ENCODE peak calls at places on chromosome 6, in six cellular contexts. O, X, T, U, M and Z are unnamed samples.

GRCh38 chr6:52931351-52931750 is 21.9 kb upstream of the GSTA3 start:
- DNase-seq in O (no peak), X (peak; percentile 32), T (no peak), U (no peak), M (no peak), Z (peak; percentile 56)

GRCh38 chr6:111736005-111736607 is 130.4 kb upstream of the TRAF3IP2 start:
- DNase-seq in O (no peak), X (no peak), T (peak; percentile 33), U (no peak), M (no peak), Z (no peak)

GRCh38 chr6:20997143-20997792 is 463.0 kb downstream of the CDKAL1 start:
- DNase-seq in O (no peak), X (no peak), T (no peak), U (no peak), M (no peak), Z (peak; percentile 32)

GRCh38 chr6:111171577-111172400 is 84.5 kb downstream of the SLC16A10 start:
- DNase-seq in O (no peak), X (no peak), T (no peak), U (no peak), M (no peak), Z (no peak)

GRCh38 chr6:81966968-81967367 is 214.5 kb upstream of the TENT5A start:
- DNase-seq in O (no peak), X (no peak), T (no peak), U (no peak), M (no peak), Z (no peak)

GRCh38 chr6:87308970-87309369 is 13.4 kb upstream of the SMIM8 start:
- DNase-seq in O (no peak), X (no peak), T (no peak), U (no peak), M (no peak), Z (no peak)

GRCh38 chr6:110537208-110538123 is 61.1 kb upstream of the SLC22A16 start:
- DNase-seq in O (no peak), X (peak; percentile 9), T (no peak), U (no peak), M (no peak), Z (peak; percentile 41)

GRCh38 chr6:5100806-5101205 is 15.7 kb downstream of the PPP1R3G start:
- DNase-seq in O (no peak), X (no peak), T (no peak), U (no peak), M (no peak), Z (no peak)

GRCh38 chr6:17470209-17470952 is 77.0 kb downstream of the CAP2 start:
- DNase-seq in O (no peak), X (no peak), T (no peak), U (no peak), M (no peak), Z (no peak)

GRCh38 chr6:42727084-42727601 is 4.7 kb upstream of the PRPH2 start:
- DNase-seq in O (peak; percentile 39), X (no peak), T (no peak), U (no peak), M (no peak), Z (no peak)

GRCh38 chr6:118085665-118086064 is 178.6 kb downstream of the SLC35F1 start:
- DNase-seq in O (no peak), X (no peak), T (no peak), U (no peak), M (no peak), Z (no peak)

GRCh38 chr6:56902551-56903464 is 52.1 kb upstream of the BEND6 start:
- DNase-seq in O (no peak), X (no peak), T (peak; percentile 56), U (no peak), M (peak; percentile 14), Z (peak; percentile 53)

GRCh38 chr6:113277111-113277510 is 580.0 kb upstream of the MARCKS start:
- DNase-seq in O (no peak), X (no peak), T (no peak), U (no peak), M (no peak), Z (no peak)

GRCh38 chr6:72305971-72306370 is 315.9 kb upstream of the KCNQ5 start:
- DNase-seq in O (no peak), X (no peak), T (no peak), U (no peak), M (no peak), Z (no peak)

GRCh38 chr6:45462190-45463134 is 84.7 kb upstream of the SUPT3H start:
- DNase-seq in O (no peak), X (no peak), T (no peak), U (no peak), M (no peak), Z (no peak)
- H3K4me3 ChIP-seq in O (no peak overlapping the region), X (no peak overlapping the region), T (no peak overlapping the region), U (no peak overlapping the region), M (no peak overlapping the region), Z (no peak overlapping the region)

DNA sequence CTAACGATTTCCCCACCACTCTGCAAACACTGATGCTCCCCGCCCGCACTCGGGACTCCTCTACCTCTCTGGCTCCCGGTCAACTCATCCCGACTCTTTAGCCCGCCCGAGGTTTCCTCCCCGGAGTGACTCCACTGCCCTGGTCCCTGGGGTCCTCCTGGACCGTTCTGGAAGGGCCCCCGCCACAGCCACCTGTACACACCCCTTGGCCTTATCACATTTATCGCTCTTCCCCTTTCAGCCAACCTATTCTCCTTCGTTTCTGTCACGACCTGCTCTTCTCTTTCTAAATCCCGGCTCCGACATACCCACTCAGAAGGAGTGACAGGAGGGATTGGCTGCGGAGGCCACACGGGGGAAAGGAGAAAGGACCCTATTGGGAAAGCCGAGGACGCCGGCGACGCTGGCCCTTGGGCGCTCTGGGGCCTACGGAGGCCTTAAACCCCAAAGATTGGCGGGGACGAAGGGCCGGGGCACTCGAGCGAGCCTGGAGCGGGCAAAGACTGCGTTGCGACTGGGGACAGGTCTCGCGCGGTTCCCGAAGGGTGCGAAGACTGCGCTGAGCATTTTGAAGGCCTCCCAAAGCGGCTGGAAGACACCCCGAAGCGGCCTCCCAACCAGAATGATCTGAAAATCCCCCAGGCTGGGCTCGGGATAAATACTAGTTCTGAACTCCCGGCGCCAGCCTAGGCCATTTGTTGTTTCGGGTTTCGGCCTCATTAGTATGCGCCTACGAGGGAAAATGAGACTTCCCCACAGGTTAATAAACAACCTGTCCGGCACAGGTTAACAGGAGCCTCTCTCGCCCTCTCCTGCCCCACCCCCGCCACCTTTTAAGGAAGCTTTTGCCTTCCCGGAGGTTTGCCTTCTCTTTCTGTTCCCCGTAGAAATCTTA is 9.2 kb downstream of the SIM1 start:
- DNase-seq in O (no peak), X (no peak), T (peak; percentile 85), U (no peak), M (peak; percentile 49), Z (no peak)
- H3K9me3 ChIP-seq in O (no peaks in the 10 kb centered on the region), X (no peaks in the 10 kb centered on the region), T (no peaks in the 10 kb centered on the region), U (peaks cover 24% of the 10 kb centered on the region), M (no peaks in the 10 kb centered on the region), Z (no peaks in the 10 kb centered on the region)

GRCh38 chr6:41593451-41594238 is 44.6 kb upstream of the MDFI start:
- DNase-seq in O (no peak), X (no peak), T (no peak), U (no peak), M (no peak), Z (no peak)

GRCh38 chr6:41591122-41591521 is 44.9 kb downstream of the FOXP4 start:
- DNase-seq in O (no peak), X (no peak), T (no peak), U (no peak), M (no peak), Z (no peak)

GRCh38 chr6:41594326-41594725 is 43.9 kb upstream of the MDFI start:
- DNase-seq in O (no peak), X (no peak), T (no peak), U (no peak), M (no peak), Z (no peak)

GRCh38 chr6:41589636-41590622 is 43.7 kb downstream of the FOXP4 start:
- DNase-seq in O (no peak), X (no peak), T (no peak), U (no peak), M (no peak), Z (no peak)

GRCh38 chr6:41591859-41592502 is 45.8 kb downstream of the FOXP4 start:
- DNase-seq in O (peak; percentile 90), X (peak; percentile 33), T (peak; percentile 95), U (peak; percentile 48), M (peak; percentile 84), Z (peak; percentile 69)
- H3K36me3 ChIP-seq in O (peaks cover 90% of the 10 kb centered on the region), X (peaks cover 26% of the 10 kb centered on the region), T (peaks cover 73% of the 10 kb centered on the region), U (no peaks in the 10 kb centered on the region), M (peaks cover 49% of the 10 kb centered on the region), Z (peaks cover 32% of the 10 kb centered on the region)

GRCh38 chr6:154908723-154909122 is 86.4 kb upstream of the TIAM2 start:
- DNase-seq in O (no peak), X (no peak), T (no peak), U (no peak), M (no peak), Z (no peak)

GRCh38 chr6:154907293-154907692 is 87.8 kb upstream of the TIAM2 start:
- DNase-seq in O (no peak), X (no peak), T (no peak), U (no peak), M (no peak), Z (no peak)

GRCh38 chr6:154914288-154914687 is 80.8 kb upstream of the TIAM2 start:
- DNase-seq in O (no peak), X (no peak), T (no peak), U (no peak), M (no peak), Z (no peak)

GRCh38 chr6:154909821-154910220 is 85.3 kb upstream of the TIAM2 start:
- DNase-seq in O (no peak), X (no peak), T (no peak), U (no peak), M (peak; percentile 48), Z (peak; percentile 44)
- H3K4me3 ChIP-seq in O (no peak overlapping the region), X (no peak overlapping the region), T (no peak overlapping the region), U (no peak overlapping the region), M (no peak overlapping the region), Z (no peak overlapping the region)

GRCh38 chr6:120473804-120474203 is 860.5 kb downstream of the TBC1D32 start:
- DNase-seq in O (no peak), X (no peak), T (no peak), U (no peak), M (no peak), Z (no peak)

GRCh38 chr6:120478650-120479049 is 855.6 kb downstream of the TBC1D32 start:
- DNase-seq in O (no peak), X (no peak), T (no peak), U (no peak), M (no peak), Z (no peak)
- H3K9me3 ChIP-seq in O (peaks cover 10% of the 10 kb centered on the region), X (peaks cover 12% of the 10 kb centered on the region), T (peaks cover 32% of the 10 kb centered on the region), U (no peaks in the 10 kb centered on the region), M (no peaks in the 10 kb centered on the region), Z (no peaks in the 10 kb centered on the region)

DNA sequence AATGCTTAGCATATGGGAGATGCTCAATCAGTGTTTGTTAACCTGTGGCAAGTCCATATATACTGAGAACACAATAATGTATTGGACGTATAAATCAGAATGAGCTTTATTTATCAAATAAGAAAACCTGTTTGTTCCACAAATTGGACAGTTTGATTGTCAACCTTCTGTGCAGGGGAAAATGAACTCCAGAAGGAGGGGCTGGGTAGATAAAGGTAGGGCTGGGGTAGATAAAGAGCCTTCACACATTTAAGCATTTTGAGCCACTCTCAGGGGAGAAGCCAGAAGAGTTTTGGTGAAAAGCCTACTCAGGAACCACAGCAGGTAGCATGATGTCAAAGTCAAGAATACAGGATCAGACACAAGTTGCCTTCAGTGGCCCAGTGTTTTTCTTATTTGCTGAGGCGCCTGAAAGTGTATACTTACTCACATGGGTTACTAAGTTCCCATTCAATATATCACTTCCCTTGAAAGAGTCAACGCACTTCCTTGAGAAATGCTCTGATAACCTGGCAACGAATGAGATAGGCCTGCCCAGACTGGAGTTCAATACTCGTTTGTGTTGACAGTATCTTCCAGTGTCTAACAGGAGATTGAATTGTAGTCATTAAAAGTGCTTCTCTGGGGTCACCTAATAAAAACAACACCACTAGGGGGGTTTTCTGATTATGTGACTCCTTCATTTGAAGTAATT is 263.9 kb upstream of the CITED2 start:
- DNase-seq in O (no peak), X (no peak), T (no peak), U (no peak), M (no peak), Z (no peak)
- H3K36me3 ChIP-seq in O (no peaks in the 10 kb centered on the region), X (no peaks in the 10 kb centered on the region), T (no peaks in the 10 kb centered on the region), U (no peaks in the 10 kb centered on the region), M (no peaks in the 10 kb centered on the region), Z (no peaks in the 10 kb centered on the region)

GRCh38 chr6:107673076-107673494 is 151.0 kb downstream of the SCML4 start:
- DNase-seq in O (no peak), X (no peak), T (no peak), U (no peak), M (no peak), Z (peak; percentile 80)
- H3K4me3 ChIP-seq in O (no peak overlapping the region), X (no peak overlapping the region), T (no peak overlapping the region), U (no peak overlapping the region), M (no peak overlapping the region), Z (no peak overlapping the region)